ENCODE peak calls at places on chromosomes 12 and 14, in ten cellular contexts. R is KG1, Y is aorta, A is T-helper 2 cell, G is frontal cortex, L is NCI-H510A, E is DMS153, P is neural progenitor cell, T is left cardiac atrium, M is NCI-H226. V is an unnamed sample.

GRCh38 chr12:15212877-15213276 is 8.3 kb downstream of the RERG start:
- DNase-seq in P (peak; percentile 27), L (no peak), G (no peak), M (no peak), E (peak; percentile 32), Y (no peak), R (no peak), T (no peak), A (no peak), V (no peak)

GRCh38 chr12:53381739-53382630 is 2.0 kb downstream of the SP1 start:
- DNase-seq in G (no peak), M (peak; percentile 65), R (no peak), Y (peak; percentile 73), T (peak; percentile 50), L (peak; percentile 5), P (peak; percentile 74), A (peak; percentile 27), E (no peak), V (peak; percentile 39)

GRCh38 chr14:49769581-49770211 is 1.7 kb downstream of the KLHDC2 start:
- DNase-seq in M (no peak), L (no peak), T (no peak), P (no peak), E (no peak), R (no peak), G (no peak), A (no peak), Y (no peak), V (no peak)

GRCh38 chr14:68192935-68193334 is 373.4 kb downstream of the RAD51B start:
- DNase-seq in G (no peak), Y (no peak), T (no peak), L (no peak), E (no peak), P (no peak), A (no peak), R (no peak), M (no peak), V (no peak)

GRCh38 chr14:30706704-30707103 is 84.6 kb downstream of the SCFD1 start:
- DNase-seq in T (no peak), L (no peak), G (no peak), M (no peak), R (no peak), P (peak; percentile 25), Y (no peak), E (no peak), A (no peak), V (no peak)

GRCh38 chr12:94172973-94173372 is 24.6 kb downstream of the PLXNC1 start:
- DNase-seq in P (no peak), E (no peak), G (no peak), L (no peak), R (no peak), A (no peak), M (peak; percentile 95), T (no peak), Y (no peak), V (no peak)

GRCh38 chr14:76926521-76927251 is 100.5 kb downstream of the LRRC74A start:
- DNase-seq in E (no peak), L (no peak), Y (no peak), A (peak; percentile 69), G (peak; percentile 72), T (peak; percentile 73), R (no peak), M (peak; percentile 28), P (peak; percentile 73), V (peak; percentile 62)

GRCh38 chr12:64077922-64078321 is 144.2 kb downstream of the KICS2 start:
- DNase-seq in E (peak; percentile 9), Y (no peak), R (no peak), P (no peak), G (no peak), A (no peak), L (no peak), M (no peak), T (no peak), V (peak; percentile 24)

GRCh38 chr12:111410229-111411186 is 4.8 kb downstream of the SH2B3 start:
- DNase-seq in M (no peak), L (no peak), E (no peak), A (no peak), Y (no peak), T (peak; percentile 54), R (no peak), P (peak; percentile 35), G (no peak), V (no peak)

GRCh38 chr12:129213551-129213950 is 360.3 kb downstream of the GLT1D1 start:
- DNase-seq in L (no peak), Y (no peak), M (no peak), E (no peak), T (no peak), A (no peak), R (no peak), P (no peak), G (no peak), V (no peak)

GRCh38 chr12:45969084-45969483 is 21.3 kb downstream of the SCAF11 start:
- DNase-seq in A (no peak), E (no peak), L (no peak), M (no peak), T (no peak), P (no peak), R (no peak), Y (no peak), G (no peak), V (no peak)

GRCh38 chr14:94059998-94060397 is 21.0 kb downstream of the DDX24 start:
- DNase-seq in P (no peak), A (no peak), M (no peak), E (no peak), R (no peak), G (no peak), T (no peak), Y (no peak), L (no peak), V (no peak)

GRCh38 chr12:47954467-47955045 is 8.8 kb upstream of the TMEM106C start:
- DNase-seq in A (no peak), G (no peak), E (no peak), Y (no peak), M (no peak), L (no peak), R (no peak), T (no peak), P (no peak), V (no peak)

GRCh38 chr14:77116194-77116817 is 18.2 kb downstream of the CIPC start:
- DNase-seq in R (no peak), G (no peak), E (no peak), T (no peak), M (no peak), A (no peak), P (no peak), L (no peak), Y (no peak), V (no peak)

GRCh38 chr12:67827820-67828383 is 161.3 kb upstream of the IFNG-AS1 start:
- DNase-seq in E (no peak), G (peak; percentile 55), T (peak; percentile 50), L (no peak), Y (no peak), A (no peak), R (no peak), P (no peak), M (peak; percentile 99), V (no peak)

GRCh38 chr12:114018669-114019068 is 52.5 kb upstream of the RBM19 start:
- DNase-seq in A (no peak), L (no peak), R (no peak), T (no peak), G (no peak), M (no peak), E (peak; percentile 43), P (no peak), Y (no peak), V (no peak)

V was measured in Kasumi-1.